ENCODE peak calls at places on chromosome 16, in seven cellular contexts. One of them, this sample, is unnamed.

GRCh38 chr16:85750827-85751641 is at the start of gene C16orf74:
- DNase-seq in pancreas: no peak
- DNase-seq in CD4-positive, alpha-beta T cell: no peak
- DNase-seq in uterus: peak
- DNase-seq in activated CD8-positive, alpha-beta T cell treated with anti-CD3 and anti-CD28 coated beads, Interleukin-2, amount 10 ng/mL, durations not matched to agents 7 days and 5 days: no peak
- DNase-seq in anterior cingulate cortex: no peak
- DNase-seq in stimulated activated CD8-positive, alpha-beta memory T cell treated with anti-CD3 and anti-CD28 coated beads, Interleukin-12 subunit alpha, Interleukin-12 subunit beta, amount 100 ng/mL, for 4 hours: no peak
- DNase-seq in this sample: peak

GRCh38 chr16:53501216-53501859 is 1.7 kb downstream of the AKTIP start:
- DNase-seq in activated CD8-positive, alpha-beta T cell treated with anti-CD3 and anti-CD28 coated beads, Interleukin-2, amount 10 ng/mL, durations not matched to agents 7 days and 5 days: no peak
- DNase-seq in pancreas: no peak
- DNase-seq in anterior cingulate cortex: no peak
- DNase-seq in CD4-positive, alpha-beta T cell: no peak
- DNase-seq in stimulated activated CD8-positive, alpha-beta memory T cell treated with anti-CD3 and anti-CD28 coated beads, Interleukin-12 subunit alpha, Interleukin-12 subunit beta, amount 100 ng/mL, for 4 hours: no peak
- DNase-seq in uterus: no peak
- DNase-seq in this sample: no peak

GRCh38 chr16:17470002-17470870 is 524 bp downstream of the XYLT1 start:
- DNase-seq in CD4-positive, alpha-beta T cell: peak
- DNase-seq in activated CD8-positive, alpha-beta T cell treated with anti-CD3 and anti-CD28 coated beads, Interleukin-2, amount 10 ng/mL, durations not matched to agents 7 days and 5 days: peak
- DNase-seq in stimulated activated CD8-positive, alpha-beta memory T cell treated with anti-CD3 and anti-CD28 coated beads, Interleukin-12 subunit alpha, Interleukin-12 subunit beta, amount 100 ng/mL, for 4 hours: no peak
- DNase-seq in pancreas: peak
- DNase-seq in anterior cingulate cortex: no peak
- DNase-seq in uterus: peak
- DNase-seq in this sample: no peak

GRCh38 chr16:78298986-78299385 is 199.5 kb downstream of the WWOX start:
- DNase-seq in pancreas: no peak
- DNase-seq in anterior cingulate cortex: no peak
- DNase-seq in stimulated activated CD8-positive, alpha-beta memory T cell treated with anti-CD3 and anti-CD28 coated beads, Interleukin-12 subunit alpha, Interleukin-12 subunit beta, amount 100 ng/mL, for 4 hours: no peak
- DNase-seq in uterus: no peak
- DNase-seq in CD4-positive, alpha-beta T cell: no peak
- DNase-seq in activated CD8-positive, alpha-beta T cell treated with anti-CD3 and anti-CD28 coated beads, Interleukin-2, amount 10 ng/mL, durations not matched to agents 7 days and 5 days: no peak
- DNase-seq in this sample: no peak

GRCh38 chr16:28183441-28183840 is 28.3 kb downstream of the XPO6 start:
- DNase-seq in pancreas: no peak
- DNase-seq in anterior cingulate cortex: no peak
- DNase-seq in stimulated activated CD8-positive, alpha-beta memory T cell treated with anti-CD3 and anti-CD28 coated beads, Interleukin-12 subunit alpha, Interleukin-12 subunit beta, amount 100 ng/mL, for 4 hours: no peak
- DNase-seq in CD4-positive, alpha-beta T cell: no peak
- DNase-seq in activated CD8-positive, alpha-beta T cell treated with anti-CD3 and anti-CD28 coated beads, Interleukin-2, amount 10 ng/mL, durations not matched to agents 7 days and 5 days: no peak
- DNase-seq in uterus: no peak
- DNase-seq in this sample: no peak

GRCh38 chr16:87956771-87957279 is 5.6 kb downstream of the BANP start:
- DNase-seq in pancreas: no peak
- DNase-seq in activated CD8-positive, alpha-beta T cell treated with anti-CD3 and anti-CD28 coated beads, Interleukin-2, amount 10 ng/mL, durations not matched to agents 7 days and 5 days: peak
- DNase-seq in CD4-positive, alpha-beta T cell: no peak
- DNase-seq in anterior cingulate cortex: no peak
- DNase-seq in uterus: no peak
- DNase-seq in stimulated activated CD8-positive, alpha-beta memory T cell treated with anti-CD3 and anti-CD28 coated beads, Interleukin-12 subunit alpha, Interleukin-12 subunit beta, amount 100 ng/mL, for 4 hours: no peak
- DNase-seq in this sample: no peak

GRCh38 chr16:77171750-77172635 is 19.0 kb upstream of the MON1B start:
- DNase-seq in pancreas: peak
- DNase-seq in activated CD8-positive, alpha-beta T cell treated with anti-CD3 and anti-CD28 coated beads, Interleukin-2, amount 10 ng/mL, durations not matched to agents 7 days and 5 days: peak
- DNase-seq in CD4-positive, alpha-beta T cell: no peak
- DNase-seq in anterior cingulate cortex: no peak
- DNase-seq in uterus: no peak
- DNase-seq in stimulated activated CD8-positive, alpha-beta memory T cell treated with anti-CD3 and anti-CD28 coated beads, Interleukin-12 subunit alpha, Interleukin-12 subunit beta, amount 100 ng/mL, for 4 hours: no peak
- DNase-seq in this sample: no peak

GRCh38 chr16:82653550-82654511 is 27.1 kb downstream of the CDH13 start:
- DNase-seq in activated CD8-positive, alpha-beta T cell treated with anti-CD3 and anti-CD28 coated beads, Interleukin-2, amount 10 ng/mL, durations not matched to agents 7 days and 5 days: peak
- DNase-seq in uterus: peak
- DNase-seq in CD4-positive, alpha-beta T cell: peak
- DNase-seq in anterior cingulate cortex: no peak
- DNase-seq in pancreas: no peak
- DNase-seq in stimulated activated CD8-positive, alpha-beta memory T cell treated with anti-CD3 and anti-CD28 coated beads, Interleukin-12 subunit alpha, Interleukin-12 subunit beta, amount 100 ng/mL, for 4 hours: no peak
- DNase-seq in this sample: no peak

GRCh38 chr16:14628806-14629611 is 1.1 kb downstream of the PARN start:
- DNase-seq in CD4-positive, alpha-beta T cell: no peak
- DNase-seq in stimulated activated CD8-positive, alpha-beta memory T cell treated with anti-CD3 and anti-CD28 coated beads, Interleukin-12 subunit alpha, Interleukin-12 subunit beta, amount 100 ng/mL, for 4 hours: peak
- DNase-seq in activated CD8-positive, alpha-beta T cell treated with anti-CD3 and anti-CD28 coated beads, Interleukin-2, amount 10 ng/mL, durations not matched to agents 7 days and 5 days: peak
- DNase-seq in pancreas: no peak
- DNase-seq in anterior cingulate cortex: no peak
- DNase-seq in uterus: no peak
- DNase-seq in this sample: peak

GRCh38 chr16:11201498-11202259 is 54.3 kb downstream of the SOCS1 start:
- DNase-seq in CD4-positive, alpha-beta T cell: no peak
- DNase-seq in activated CD8-positive, alpha-beta T cell treated with anti-CD3 and anti-CD28 coated beads, Interleukin-2, amount 10 ng/mL, durations not matched to agents 7 days and 5 days: no peak
- DNase-seq in anterior cingulate cortex: no peak
- DNase-seq in stimulated activated CD8-positive, alpha-beta memory T cell treated with anti-CD3 and anti-CD28 coated beads, Interleukin-12 subunit alpha, Interleukin-12 subunit beta, amount 100 ng/mL, for 4 hours: no peak
- DNase-seq in pancreas: no peak
- DNase-seq in uterus: no peak
- DNase-seq in this sample: no peak

GRCh38 chr16:85261205-85261604 is 148.9 kb upstream of the CIBAR2 start:
- DNase-seq in anterior cingulate cortex: no peak
- DNase-seq in stimulated activated CD8-positive, alpha-beta memory T cell treated with anti-CD3 and anti-CD28 coated beads, Interleukin-12 subunit alpha, Interleukin-12 subunit beta, amount 100 ng/mL, for 4 hours: no peak
- DNase-seq in uterus: no peak
- DNase-seq in activated CD8-positive, alpha-beta T cell treated with anti-CD3 and anti-CD28 coated beads, Interleukin-2, amount 10 ng/mL, durations not matched to agents 7 days and 5 days: no peak
- DNase-seq in pancreas: no peak
- DNase-seq in CD4-positive, alpha-beta T cell: no peak
- DNase-seq in this sample: no peak

GRCh38 chr16:86457621-86458456 is 52.5 kb upstream of the FOXF1 start:
- DNase-seq in CD4-positive, alpha-beta T cell: no peak
- DNase-seq in activated CD8-positive, alpha-beta T cell treated with anti-CD3 and anti-CD28 coated beads, Interleukin-2, amount 10 ng/mL, durations not matched to agents 7 days and 5 days: no peak
- DNase-seq in stimulated activated CD8-positive, alpha-beta memory T cell treated with anti-CD3 and anti-CD28 coated beads, Interleukin-12 subunit alpha, Interleukin-12 subunit beta, amount 100 ng/mL, for 4 hours: no peak
- DNase-seq in anterior cingulate cortex: no peak
- DNase-seq in pancreas: no peak
- DNase-seq in uterus: peak
- DNase-seq in this sample: no peak

GRCh38 chr16:72561-73537 is at the start of gene RHBDF1:
- DNase-seq in uterus: peak
- DNase-seq in pancreas: peak
- DNase-seq in activated CD8-positive, alpha-beta T cell treated with anti-CD3 and anti-CD28 coated beads, Interleukin-2, amount 10 ng/mL, durations not matched to agents 7 days and 5 days: no peak
- DNase-seq in anterior cingulate cortex: no peak
- DNase-seq in stimulated activated CD8-positive, alpha-beta memory T cell treated with anti-CD3 and anti-CD28 coated beads, Interleukin-12 subunit alpha, Interleukin-12 subunit beta, amount 100 ng/mL, for 4 hours: no peak
- DNase-seq in CD4-positive, alpha-beta T cell: no peak
- DNase-seq in this sample: peak

GRCh38 chr16:8271344-8271743 is 319.0 kb downstream of the TMEM114 start:
- DNase-seq in CD4-positive, alpha-beta T cell: no peak
- DNase-seq in activated CD8-positive, alpha-beta T cell treated with anti-CD3 and anti-CD28 coated beads, Interleukin-2, amount 10 ng/mL, durations not matched to agents 7 days and 5 days: no peak
- DNase-seq in uterus: no peak
- DNase-seq in anterior cingulate cortex: no peak
- DNase-seq in stimulated activated CD8-positive, alpha-beta memory T cell treated with anti-CD3 and anti-CD28 coated beads, Interleukin-12 subunit alpha, Interleukin-12 subunit beta, amount 100 ng/mL, for 4 hours: no peak
- DNase-seq in pancreas: no peak
- DNase-seq in this sample: no peak

GRCh38 chr16:48511071-48511540 is 98.9 kb downstream of the N4BP1 start:
- DNase-seq in activated CD8-positive, alpha-beta T cell treated with anti-CD3 and anti-CD28 coated beads, Interleukin-2, amount 10 ng/mL, durations not matched to agents 7 days and 5 days: no peak
- DNase-seq in pancreas: no peak
- DNase-seq in stimulated activated CD8-positive, alpha-beta memory T cell treated with anti-CD3 and anti-CD28 coated beads, Interleukin-12 subunit alpha, Interleukin-12 subunit beta, amount 100 ng/mL, for 4 hours: no peak
- DNase-seq in anterior cingulate cortex: no peak
- DNase-seq in CD4-positive, alpha-beta T cell: no peak
- DNase-seq in uterus: no peak
- DNase-seq in this sample: no peak

GRCh38 chr16:59510008-59510424 is 775.9 kb upstream of the GOT2 start:
- DNase-seq in pancreas: no peak
- DNase-seq in activated CD8-positive, alpha-beta T cell treated with anti-CD3 and anti-CD28 coated beads, Interleukin-2, amount 10 ng/mL, durations not matched to agents 7 days and 5 days: no peak
- DNase-seq in anterior cingulate cortex: peak
- DNase-seq in CD4-positive, alpha-beta T cell: no peak
- DNase-seq in uterus: no peak
- DNase-seq in stimulated activated CD8-positive, alpha-beta memory T cell treated with anti-CD3 and anti-CD28 coated beads, Interleukin-12 subunit alpha, Interleukin-12 subunit beta, amount 100 ng/mL, for 4 hours: no peak
- DNase-seq in this sample: no peak

GRCh38 chr16:16871196-16871595 is 492.3 kb downstream of the NPIPA7 start:
- DNase-seq in anterior cingulate cortex: no peak
- DNase-seq in uterus: no peak
- DNase-seq in CD4-positive, alpha-beta T cell: no peak
- DNase-seq in activated CD8-positive, alpha-beta T cell treated with anti-CD3 and anti-CD28 coated beads, Interleukin-2, amount 10 ng/mL, durations not matched to agents 7 days and 5 days: no peak
- DNase-seq in stimulated activated CD8-positive, alpha-beta memory T cell treated with anti-CD3 and anti-CD28 coated beads, Interleukin-12 subunit alpha, Interleukin-12 subunit beta, amount 100 ng/mL, for 4 hours: no peak
- DNase-seq in pancreas: no peak
- DNase-seq in this sample: no peak

GRCh38 chr16:54280751-54281150 is 5.8 kb downstream of the IRX3 start:
- DNase-seq in CD4-positive, alpha-beta T cell: no peak
- DNase-seq in anterior cingulate cortex: no peak
- DNase-seq in uterus: no peak
- DNase-seq in pancreas: no peak
- DNase-seq in activated CD8-positive, alpha-beta T cell treated with anti-CD3 and anti-CD28 coated beads, Interleukin-2, amount 10 ng/mL, durations not matched to agents 7 days and 5 days: no peak
- DNase-seq in stimulated activated CD8-positive, alpha-beta memory T cell treated with anti-CD3 and anti-CD28 coated beads, Interleukin-12 subunit alpha, Interleukin-12 subunit beta, amount 100 ng/mL, for 4 hours: no peak
- DNase-seq in this sample: no peak

GRCh38 chr16:29820271-29820701 is at the start of gene MVP:
- DNase-seq in CD4-positive, alpha-beta T cell: peak
- DNase-seq in uterus: peak
- DNase-seq in pancreas: peak
- DNase-seq in stimulated activated CD8-positive, alpha-beta memory T cell treated with anti-CD3 and anti-CD28 coated beads, Interleukin-12 subunit alpha, Interleukin-12 subunit beta, amount 100 ng/mL, for 4 hours: no peak
- DNase-seq in activated CD8-positive, alpha-beta T cell treated with anti-CD3 and anti-CD28 coated beads, Interleukin-2, amount 10 ng/mL, durations not matched to agents 7 days and 5 days: peak
- DNase-seq in anterior cingulate cortex: peak
- DNase-seq in this sample: peak

GRCh38 chr16:4263504-4264436 is 9.1 kb downstream of the TFAP4 start:
- DNase-seq in activated CD8-positive, alpha-beta T cell treated with anti-CD3 and anti-CD28 coated beads, Interleukin-2, amount 10 ng/mL, durations not matched to agents 7 days and 5 days: no peak
- DNase-seq in pancreas: peak
- DNase-seq in stimulated activated CD8-positive, alpha-beta memory T cell treated with anti-CD3 and anti-CD28 coated beads, Interleukin-12 subunit alpha, Interleukin-12 subunit beta, amount 100 ng/mL, for 4 hours: no peak
- DNase-seq in anterior cingulate cortex: no peak
- DNase-seq in CD4-positive, alpha-beta T cell: no peak
- DNase-seq in uterus: peak
- DNase-seq in this sample: peak

GRCh38 chr16:87057291-87057881 is 259.8 kb downstream of the C16orf95 start:
- DNase-seq in CD4-positive, alpha-beta T cell: no peak
- DNase-seq in stimulated activated CD8-positive, alpha-beta memory T cell treated with anti-CD3 and anti-CD28 coated beads, Interleukin-12 subunit alpha, Interleukin-12 subunit beta, amount 100 ng/mL, for 4 hours: no peak
- DNase-seq in anterior cingulate cortex: no peak
- DNase-seq in pancreas: no peak
- DNase-seq in activated CD8-positive, alpha-beta T cell treated with anti-CD3 and anti-CD28 coated beads, Interleukin-2, amount 10 ng/mL, durations not matched to agents 7 days and 5 days: no peak
- DNase-seq in uterus: no peak
- DNase-seq in this sample: no peak

GRCh38 chr16:72434159-72434558 is 262.2 kb upstream of the PMFBP1 start:
- DNase-seq in CD4-positive, alpha-beta T cell: no peak
- DNase-seq in pancreas: no peak
- DNase-seq in activated CD8-positive, alpha-beta T cell treated with anti-CD3 and anti-CD28 coated beads, Interleukin-2, amount 10 ng/mL, durations not matched to agents 7 days and 5 days: no peak
- DNase-seq in uterus: no peak
- DNase-seq in anterior cingulate cortex: no peak
- DNase-seq in stimulated activated CD8-positive, alpha-beta memory T cell treated with anti-CD3 and anti-CD28 coated beads, Interleukin-12 subunit alpha, Interleukin-12 subunit beta, amount 100 ng/mL, for 4 hours: no peak
- DNase-seq in this sample: no peak

GRCh38 chr16:914453-914852 is 56.3 kb downstream of the LMF1 start:
- DNase-seq in activated CD8-positive, alpha-beta T cell treated with anti-CD3 and anti-CD28 coated beads, Interleukin-2, amount 10 ng/mL, durations not matched to agents 7 days and 5 days: no peak
- DNase-seq in pancreas: no peak
- DNase-seq in CD4-positive, alpha-beta T cell: no peak
- DNase-seq in uterus: no peak
- DNase-seq in anterior cingulate cortex: no peak
- DNase-seq in stimulated activated CD8-positive, alpha-beta memory T cell treated with anti-CD3 and anti-CD28 coated beads, Interleukin-12 subunit alpha, Interleukin-12 subunit beta, amount 100 ng/mL, for 4 hours: no peak
- DNase-seq in this sample: no peak

GRCh38 chr16:2470603-2471015 is 488 bp upstream of the NTN3 start:
- DNase-seq in activated CD8-positive, alpha-beta T cell treated with anti-CD3 and anti-CD28 coated beads, Interleukin-2, amount 10 ng/mL, durations not matched to agents 7 days and 5 days: no peak
- DNase-seq in pancreas: no peak
- DNase-seq in anterior cingulate cortex: no peak
- DNase-seq in uterus: no peak
- DNase-seq in CD4-positive, alpha-beta T cell: no peak
- DNase-seq in stimulated activated CD8-positive, alpha-beta memory T cell treated with anti-CD3 and anti-CD28 coated beads, Interleukin-12 subunit alpha, Interleukin-12 subunit beta, amount 100 ng/mL, for 4 hours: no peak
- DNase-seq in this sample: no peak

GRCh38 chr16:66510711-66511614 is 39.0 kb downstream of the TK2 start:
- DNase-seq in stimulated activated CD8-positive, alpha-beta memory T cell treated with anti-CD3 and anti-CD28 coated beads, Interleukin-12 subunit alpha, Interleukin-12 subunit beta, amount 100 ng/mL, for 4 hours: no peak
- DNase-seq in pancreas: peak
- DNase-seq in anterior cingulate cortex: no peak
- DNase-seq in uterus: no peak
- DNase-seq in activated CD8-positive, alpha-beta T cell treated with anti-CD3 and anti-CD28 coated beads, Interleukin-2, amount 10 ng/mL, durations not matched to agents 7 days and 5 days: no peak
- DNase-seq in CD4-positive, alpha-beta T cell: no peak
- DNase-seq in this sample: no peak

GRCh38 chr16:84500531-84500930 is 3.9 kb downstream of the MEAK7 start:
- DNase-seq in stimulated activated CD8-positive, alpha-beta memory T cell treated with anti-CD3 and anti-CD28 coated beads, Interleukin-12 subunit alpha, Interleukin-12 subunit beta, amount 100 ng/mL, for 4 hours: no peak
- DNase-seq in uterus: peak
- DNase-seq in anterior cingulate cortex: no peak
- DNase-seq in activated CD8-positive, alpha-beta T cell treated with anti-CD3 and anti-CD28 coated beads, Interleukin-2, amount 10 ng/mL, durations not matched to agents 7 days and 5 days: no peak
- DNase-seq in CD4-positive, alpha-beta T cell: no peak
- DNase-seq in pancreas: no peak
- DNase-seq in this sample: peak

GRCh38 chr16:371729-372521 is 1.6 kb upstream of the MRPL28 start:
- DNase-seq in pancreas: no peak
- DNase-seq in activated CD8-positive, alpha-beta T cell treated with anti-CD3 and anti-CD28 coated beads, Interleukin-2, amount 10 ng/mL, durations not matched to agents 7 days and 5 days: no peak
- DNase-seq in uterus: no peak
- DNase-seq in anterior cingulate cortex: no peak
- DNase-seq in CD4-positive, alpha-beta T cell: no peak
- DNase-seq in stimulated activated CD8-positive, alpha-beta memory T cell treated with anti-CD3 and anti-CD28 coated beads, Interleukin-12 subunit alpha, Interleukin-12 subunit beta, amount 100 ng/mL, for 4 hours: no peak
- DNase-seq in this sample: peak

GRCh38 chr16:74297296-74297665 is 667 bp downstream of the PSMD7 start:
- DNase-seq in stimulated activated CD8-positive, alpha-beta memory T cell treated with anti-CD3 and anti-CD28 coated beads, Interleukin-12 subunit alpha, Interleukin-12 subunit beta, amount 100 ng/mL, for 4 hours: peak
- DNase-seq in activated CD8-positive, alpha-beta T cell treated with anti-CD3 and anti-CD28 coated beads, Interleukin-2, amount 10 ng/mL, durations not matched to agents 7 days and 5 days: peak
- DNase-seq in CD4-positive, alpha-beta T cell: no peak
- DNase-seq in pancreas: no peak
- DNase-seq in uterus: no peak
- DNase-seq in anterior cingulate cortex: no peak
- DNase-seq in this sample: peak

GRCh38 chr16:26787924-26788323 is 278.8 kb upstream of the C16orf82 start:
- DNase-seq in uterus: no peak
- DNase-seq in pancreas: no peak
- DNase-seq in stimulated activated CD8-positive, alpha-beta memory T cell treated with anti-CD3 and anti-CD28 coated beads, Interleukin-12 subunit alpha, Interleukin-12 subunit beta, amount 100 ng/mL, for 4 hours: no peak
- DNase-seq in anterior cingulate cortex: no peak
- DNase-seq in CD4-positive, alpha-beta T cell: no peak
- DNase-seq in activated CD8-positive, alpha-beta T cell treated with anti-CD3 and anti-CD28 coated beads, Interleukin-2, amount 10 ng/mL, durations not matched to agents 7 days and 5 days: no peak
- DNase-seq in this sample: no peak

This sample was measured in left colon.